ENCODE peak calls at places on chromosomes 7 and 10, in ten cellular contexts. One of them, this sample, is unnamed. For H3K4me1, the result is how much of the 10 kb centered on the place peaks cover.

GRCh38 chr10:119480667-119481066 is 61.9 kb downstream of the RGS10 start:
- DNase-seq in prostate gland: no peak
- DNase-seq in IMR-90: no peak
- DNase-seq in heart left ventricle: no peak
- DNase-seq in endothelial cell of umbilical vein: peak
- DNase-seq in HepG2: no peak
- DNase-seq in K562: no peak
- DNase-seq in transverse colon: no peak
- DNase-seq in adrenal gland: no peak
- DNase-seq in body of pancreas: no peak
- DNase-seq in this sample: no peak

GRCh38 chr7:151599401-151600227 is 79.9 kb upstream of the RHEB start:
- DNase-seq in prostate gland: no peak
- DNase-seq in IMR-90: peak
- DNase-seq in heart left ventricle: peak
- DNase-seq in endothelial cell of umbilical vein: peak
- DNase-seq in HepG2: no peak
- DNase-seq in K562: no peak
- DNase-seq in transverse colon: peak
- DNase-seq in adrenal gland: peak
- DNase-seq in body of pancreas: no peak
- DNase-seq in this sample: no peak

GRCh38 chr7:115368998-115369397 is 447.1 kb downstream of the MDFIC start:
- DNase-seq in prostate gland: no peak
- DNase-seq in IMR-90: no peak
- DNase-seq in heart left ventricle: peak
- DNase-seq in endothelial cell of umbilical vein: no peak
- DNase-seq in HepG2: no peak
- DNase-seq in K562: no peak
- DNase-seq in transverse colon: no peak
- DNase-seq in adrenal gland: no peak
- DNase-seq in body of pancreas: no peak
- DNase-seq in this sample: no peak

GRCh38 chr7:107967420-107967819 is 35.5 kb downstream of the LAMB1 start:
- DNase-seq in prostate gland: no peak
- DNase-seq in IMR-90: no peak
- DNase-seq in heart left ventricle: no peak
- DNase-seq in endothelial cell of umbilical vein: no peak
- DNase-seq in HepG2: peak
- DNase-seq in K562: no peak
- DNase-seq in transverse colon: no peak
- DNase-seq in adrenal gland: no peak
- DNase-seq in body of pancreas: no peak
- DNase-seq in this sample: no peak

GRCh38 chr7:130959743-130960207 is 225.8 kb upstream of the KLF14 start:
- DNase-seq in prostate gland: no peak
- DNase-seq in IMR-90: peak
- DNase-seq in heart left ventricle: no peak
- DNase-seq in endothelial cell of umbilical vein: no peak
- DNase-seq in HepG2: peak
- DNase-seq in K562: peak
- DNase-seq in transverse colon: no peak
- DNase-seq in adrenal gland: no peak
- DNase-seq in body of pancreas: no peak
- DNase-seq in this sample: no peak

GRCh38 chr7:157139142-157140117 is 704 bp downstream of the UBE3C start:
- DNase-seq in prostate gland: peak
- DNase-seq in IMR-90: peak
- DNase-seq in heart left ventricle: peak
- DNase-seq in endothelial cell of umbilical vein: no peak
- DNase-seq in HepG2: no peak
- DNase-seq in K562: no peak
- DNase-seq in transverse colon: peak
- DNase-seq in adrenal gland: peak
- DNase-seq in body of pancreas: peak
- DNase-seq in this sample: peak

GRCh38 chr10:68561804-68562649 is 1.9 kb downstream of the TET1 start:
- DNase-seq in prostate gland: no peak
- DNase-seq in IMR-90: no peak
- DNase-seq in heart left ventricle: no peak
- DNase-seq in endothelial cell of umbilical vein: no peak
- DNase-seq in HepG2: no peak
- DNase-seq in K562: peak
- DNase-seq in transverse colon: peak
- DNase-seq in adrenal gland: no peak
- DNase-seq in body of pancreas: no peak
- DNase-seq in this sample: no peak

GRCh38 chr7:150393325-150393724 is 14.2 kb downstream of the ZNF775 start:
- DNase-seq in prostate gland: no peak
- DNase-seq in IMR-90: no peak
- DNase-seq in heart left ventricle: peak
- DNase-seq in endothelial cell of umbilical vein: no peak
- DNase-seq in HepG2: no peak
- DNase-seq in K562: no peak
- DNase-seq in transverse colon: peak
- DNase-seq in adrenal gland: no peak
- DNase-seq in body of pancreas: no peak
- DNase-seq in this sample: no peak

DNA sequence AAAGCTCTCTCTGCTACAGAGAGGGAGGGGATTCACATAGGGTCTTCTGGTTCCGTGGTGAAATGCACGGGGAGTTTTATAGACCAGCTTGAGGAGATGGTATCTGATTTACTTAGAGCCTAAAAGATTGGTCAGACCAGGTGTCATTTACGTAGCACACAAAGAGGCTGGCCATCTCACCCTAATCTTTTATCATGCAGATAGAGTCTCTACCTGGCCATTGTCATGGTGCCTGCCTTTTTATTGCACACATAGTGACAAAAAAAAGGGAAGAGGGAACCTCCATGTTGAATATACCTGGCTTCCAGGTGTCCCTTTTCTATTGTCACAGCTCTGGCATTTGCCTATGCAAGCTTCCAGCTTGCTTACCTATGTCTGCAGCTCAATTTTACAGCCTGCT is 1456.1 kb downstream of the GATA3 start:
- DNase-seq in prostate gland: no peak
- DNase-seq in IMR-90: no peak
- DNase-seq in heart left ventricle: no peak
- DNase-seq in endothelial cell of umbilical vein: no peak
- DNase-seq in HepG2: no peak
- DNase-seq in K562: no peak
- DNase-seq in transverse colon: no peak
- DNase-seq in adrenal gland: no peak
- DNase-seq in body of pancreas: no peak
- DNase-seq in this sample: no peak
- H3K4me1 ChIP-seq in prostate gland: under half
- H3K4me1 ChIP-seq in IMR-90: under half
- H3K4me1 ChIP-seq in heart left ventricle: under half
- H3K4me1 ChIP-seq in endothelial cell of umbilical vein: under half
- H3K4me1 ChIP-seq in HepG2: under half
- H3K4me1 ChIP-seq in K562: under half
- H3K4me1 ChIP-seq in transverse colon: under half
- H3K4me1 ChIP-seq in adrenal gland: under half
- H3K4me1 ChIP-seq in body of pancreas: under half
- H3K4me1 ChIP-seq in this sample: under half

GRCh38 chr10:3072641-3073360 is 5.5 kb downstream of the PFKP start:
- DNase-seq in prostate gland: no peak
- DNase-seq in IMR-90: no peak
- DNase-seq in heart left ventricle: no peak
- DNase-seq in endothelial cell of umbilical vein: no peak
- DNase-seq in HepG2: no peak
- DNase-seq in K562: no peak
- DNase-seq in transverse colon: no peak
- DNase-seq in adrenal gland: no peak
- DNase-seq in body of pancreas: no peak
- DNase-seq in this sample: no peak
- TF ChIP-seq POLR2A in prostate gland: no peak
- TF ChIP-seq POLR2A in IMR-90: no peak
- TF ChIP-seq POLR2A in heart left ventricle: no peak
- TF ChIP-seq POLR2A in endothelial cell of umbilical vein: no peak
- TF ChIP-seq POLR2A in HepG2: no peak
- TF ChIP-seq POLR2A in K562: no peak
- TF ChIP-seq POLR2A in transverse colon: no peak
- TF ChIP-seq POLR2A in adrenal gland: no peak
- TF ChIP-seq POLR2A in body of pancreas: no peak
- TF ChIP-seq POLR2A in this sample: no peak

GRCh38 chr7:2403718-2404648 is 572 bp downstream of the CHST12 start:
- DNase-seq in prostate gland: no peak
- DNase-seq in IMR-90: peak
- DNase-seq in heart left ventricle: peak
- DNase-seq in endothelial cell of umbilical vein: peak
- DNase-seq in HepG2: no peak
- DNase-seq in K562: peak
- DNase-seq in transverse colon: peak
- DNase-seq in adrenal gland: peak
- DNase-seq in body of pancreas: peak
- DNase-seq in this sample: peak

GRCh38 chr7:2405601-2406345 is 2.4 kb downstream of the CHST12 start:
- DNase-seq in prostate gland: no peak
- DNase-seq in IMR-90: no peak
- DNase-seq in heart left ventricle: no peak
- DNase-seq in endothelial cell of umbilical vein: no peak
- DNase-seq in HepG2: no peak
- DNase-seq in K562: no peak
- DNase-seq in transverse colon: peak
- DNase-seq in adrenal gland: peak
- DNase-seq in body of pancreas: no peak
- DNase-seq in this sample: no peak

GRCh38 chr7:2403014-2403717 is at the start of gene CHST12:
- DNase-seq in prostate gland: peak
- DNase-seq in IMR-90: peak
- DNase-seq in heart left ventricle: peak
- DNase-seq in endothelial cell of umbilical vein: peak
- DNase-seq in HepG2: peak
- DNase-seq in K562: peak
- DNase-seq in transverse colon: peak
- DNase-seq in adrenal gland: peak
- DNase-seq in body of pancreas: peak
- DNase-seq in this sample: peak

GRCh38 chr7:2405201-2405600 is 1.8 kb downstream of the CHST12 start:
- DNase-seq in prostate gland: no peak
- DNase-seq in IMR-90: no peak
- DNase-seq in heart left ventricle: no peak
- DNase-seq in endothelial cell of umbilical vein: no peak
- DNase-seq in HepG2: no peak
- DNase-seq in K562: no peak
- DNase-seq in transverse colon: no peak
- DNase-seq in adrenal gland: no peak
- DNase-seq in body of pancreas: no peak
- DNase-seq in this sample: no peak

DNA sequence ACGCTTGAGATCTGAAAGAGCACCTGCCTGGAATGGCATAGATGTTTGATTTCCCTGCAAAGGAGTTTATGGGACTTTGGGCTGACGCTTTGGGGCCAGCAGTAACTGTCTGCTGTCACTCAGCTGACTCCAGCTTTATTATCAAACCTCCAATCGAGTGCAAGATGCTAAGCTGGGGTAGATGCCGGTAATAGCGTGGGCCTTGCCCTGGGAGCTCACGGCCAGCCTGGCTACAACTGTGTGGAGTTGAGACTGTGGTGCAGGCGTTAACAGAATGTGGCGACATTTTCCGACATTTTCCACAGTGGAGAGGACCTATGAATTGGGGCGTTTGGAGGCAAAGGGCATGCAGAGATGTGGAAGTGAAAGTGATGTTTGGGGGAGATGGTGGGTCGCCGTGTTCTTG is 1.3 kb downstream of the CHST12 start:
- DNase-seq in prostate gland: no peak
- DNase-seq in IMR-90: no peak
- DNase-seq in heart left ventricle: no peak
- DNase-seq in endothelial cell of umbilical vein: no peak
- DNase-seq in HepG2: no peak
- DNase-seq in K562: no peak
- DNase-seq in transverse colon: no peak
- DNase-seq in adrenal gland: no peak
- DNase-seq in body of pancreas: no peak
- DNase-seq in this sample: no peak
- H3K4me1 ChIP-seq in prostate gland: under half
- H3K4me1 ChIP-seq in IMR-90: under half
- H3K4me1 ChIP-seq in heart left ventricle: half or more
- H3K4me1 ChIP-seq in endothelial cell of umbilical vein: under half
- H3K4me1 ChIP-seq in HepG2: under half
- H3K4me1 ChIP-seq in K562: half or more
- H3K4me1 ChIP-seq in transverse colon: under half
- H3K4me1 ChIP-seq in adrenal gland: under half
- H3K4me1 ChIP-seq in body of pancreas: under half
- H3K4me1 ChIP-seq in this sample: under half

GRCh38 chr10:128563387-128563786 is 437.2 kb upstream of the MKI67 start:
- DNase-seq in prostate gland: no peak
- DNase-seq in IMR-90: no peak
- DNase-seq in heart left ventricle: no peak
- DNase-seq in endothelial cell of umbilical vein: no peak
- DNase-seq in HepG2: no peak
- DNase-seq in K562: no peak
- DNase-seq in transverse colon: no peak
- DNase-seq in adrenal gland: no peak
- DNase-seq in body of pancreas: no peak
- DNase-seq in this sample: no peak

GRCh38 chr10:128566376-128566968 is 440.2 kb upstream of the MKI67 start:
- DNase-seq in prostate gland: no peak
- DNase-seq in IMR-90: no peak
- DNase-seq in heart left ventricle: no peak
- DNase-seq in endothelial cell of umbilical vein: no peak
- DNase-seq in HepG2: no peak
- DNase-seq in K562: no peak
- DNase-seq in transverse colon: no peak
- DNase-seq in adrenal gland: no peak
- DNase-seq in body of pancreas: no peak
- DNase-seq in this sample: no peak

GRCh38 chr10:128560993-128561392 is 434.8 kb upstream of the MKI67 start:
- DNase-seq in prostate gland: no peak
- DNase-seq in IMR-90: no peak
- DNase-seq in heart left ventricle: no peak
- DNase-seq in endothelial cell of umbilical vein: no peak
- DNase-seq in HepG2: no peak
- DNase-seq in K562: no peak
- DNase-seq in transverse colon: no peak
- DNase-seq in adrenal gland: no peak
- DNase-seq in body of pancreas: no peak
- DNase-seq in this sample: no peak

GRCh38 chr10:128567561-128567960 is 441.3 kb upstream of the MKI67 start:
- DNase-seq in prostate gland: no peak
- DNase-seq in IMR-90: no peak
- DNase-seq in heart left ventricle: no peak
- DNase-seq in endothelial cell of umbilical vein: no peak
- DNase-seq in HepG2: no peak
- DNase-seq in K562: no peak
- DNase-seq in transverse colon: no peak
- DNase-seq in adrenal gland: no peak
- DNase-seq in body of pancreas: no peak
- DNase-seq in this sample: no peak

DNA sequence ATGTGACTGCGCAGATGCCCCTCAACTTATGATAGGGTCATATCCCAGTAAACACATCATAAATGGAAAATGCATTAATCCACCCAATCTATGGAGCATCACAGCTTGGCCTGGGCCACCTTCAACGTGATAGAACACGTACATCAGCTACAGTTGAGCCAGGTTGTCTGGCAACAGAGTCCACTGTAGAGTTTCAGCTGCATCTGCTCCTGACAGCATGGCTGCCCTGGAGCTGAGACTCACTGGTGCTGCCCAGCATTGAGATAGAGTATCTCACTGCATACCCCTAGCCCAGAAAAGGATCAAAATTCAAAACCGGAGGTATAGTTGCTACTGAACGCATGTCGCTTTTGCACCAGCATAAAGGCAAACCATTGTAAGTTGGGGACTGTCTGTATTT is 437.7 kb upstream of the MKI67 start:
- DNase-seq in prostate gland: no peak
- DNase-seq in IMR-90: no peak
- DNase-seq in heart left ventricle: no peak
- DNase-seq in endothelial cell of umbilical vein: no peak
- DNase-seq in HepG2: no peak
- DNase-seq in K562: no peak
- DNase-seq in transverse colon: no peak
- DNase-seq in adrenal gland: no peak
- DNase-seq in body of pancreas: no peak
- DNase-seq in this sample: no peak
- TF ChIP-seq POLR2A in prostate gland: no peak
- TF ChIP-seq POLR2A in IMR-90: no peak
- TF ChIP-seq POLR2A in heart left ventricle: no peak
- TF ChIP-seq POLR2A in endothelial cell of umbilical vein: no peak
- TF ChIP-seq POLR2A in HepG2: no peak
- TF ChIP-seq POLR2A in K562: no peak
- TF ChIP-seq POLR2A in transverse colon: no peak
- TF ChIP-seq POLR2A in adrenal gland: no peak
- TF ChIP-seq POLR2A in body of pancreas: no peak
- TF ChIP-seq POLR2A in this sample: no peak

This sample was measured in gastrocnemius medialis.